ENCODE peak calls at places on chromosomes 11 and 22, in eight cellular contexts. I, S, K, Q, W, D, R and Z are unnamed samples.

GRCh38 chr22:30649430-30650007 is 13.9 kb downstream of the SLC35E4 start:
- DNase-seq in I (peak), S (peak), K (no peak), Q (peak), W (peak), D (peak), R (peak), Z (no peak)

GRCh38 chr11:114916406-114916805 is 238.1 kb downstream of the NXPE2 start:
- DNase-seq in I (no peak), S (no peak), K (no peak), Q (no peak), W (no peak), D (no peak), R (no peak), Z (no peak)

GRCh38 chr22:17369553-17370035 is 334 bp downstream of the CECR2 start:
- DNase-seq in I (peak), S (no peak), K (no peak), Q (peak), W (peak), D (peak), R (no peak), Z (no peak)

GRCh38 chr11:44286268-44286880 is 23.6 kb downstream of the ALX4 start:
- DNase-seq in I (peak), S (peak), K (no peak), Q (peak), W (no peak), D (peak), R (peak), Z (no peak)

GRCh38 chr22:19892249-19892879 is 37.7 kb upstream of the GNB1L start:
- DNase-seq in I (no peak), S (no peak), K (no peak), Q (no peak), W (peak), D (peak), R (no peak), Z (no peak)

GRCh38 chr11:69074375-69074774 is 25.6 kb downstream of the TPCN2 start:
- DNase-seq in I (no peak), S (no peak), K (no peak), Q (no peak), W (no peak), D (no peak), R (no peak), Z (no peak)

GRCh38 chr11:105619556-105619955 is 9.7 kb downstream of the GRIA4 start:
- DNase-seq in I (no peak), S (no peak), K (no peak), Q (no peak), W (no peak), D (no peak), R (no peak), Z (no peak)

GRCh38 chr11:71336996-71337772 is 84.8 kb upstream of the SHANK2 start:
- DNase-seq in I (no peak), S (no peak), K (no peak), Q (no peak), W (peak), D (no peak), R (no peak), Z (no peak)

GRCh38 chr11:105609832-105610781 is at the start of gene GRIA4:
- DNase-seq in I (peak), S (no peak), K (peak), Q (peak), W (peak), D (peak), R (peak), Z (no peak)

GRCh38 chr22:22753526-22754267 is 109.3 kb downstream of the GGTLC2 start:
- DNase-seq in I (peak), S (no peak), K (no peak), Q (peak), W (peak), D (peak), R (no peak), Z (no peak)

GRCh38 chr22:38951734-38952133 is 5.7 kb upstream of the APOBEC3A start:
- DNase-seq in I (peak), S (no peak), K (no peak), Q (peak), W (no peak), D (no peak), R (no peak), Z (no peak)

GRCh38 chr22:28072066-28072465 is 153.0 kb upstream of the PITPNB start:
- DNase-seq in I (no peak), S (no peak), K (no peak), Q (no peak), W (no peak), D (no peak), R (peak), Z (no peak)

GRCh38 chr11:46408407-46408986 is 16.9 kb upstream of the CHRM4 start:
- DNase-seq in I (no peak), S (no peak), K (no peak), Q (no peak), W (peak), D (no peak), R (no peak), Z (no peak)

GRCh38 chr11:96335389-96335788 is 7.6 kb downstream of the MAML2 start:
- DNase-seq in I (no peak), S (no peak), K (no peak), Q (no peak), W (no peak), D (peak), R (no peak), Z (no peak)

DNA sequence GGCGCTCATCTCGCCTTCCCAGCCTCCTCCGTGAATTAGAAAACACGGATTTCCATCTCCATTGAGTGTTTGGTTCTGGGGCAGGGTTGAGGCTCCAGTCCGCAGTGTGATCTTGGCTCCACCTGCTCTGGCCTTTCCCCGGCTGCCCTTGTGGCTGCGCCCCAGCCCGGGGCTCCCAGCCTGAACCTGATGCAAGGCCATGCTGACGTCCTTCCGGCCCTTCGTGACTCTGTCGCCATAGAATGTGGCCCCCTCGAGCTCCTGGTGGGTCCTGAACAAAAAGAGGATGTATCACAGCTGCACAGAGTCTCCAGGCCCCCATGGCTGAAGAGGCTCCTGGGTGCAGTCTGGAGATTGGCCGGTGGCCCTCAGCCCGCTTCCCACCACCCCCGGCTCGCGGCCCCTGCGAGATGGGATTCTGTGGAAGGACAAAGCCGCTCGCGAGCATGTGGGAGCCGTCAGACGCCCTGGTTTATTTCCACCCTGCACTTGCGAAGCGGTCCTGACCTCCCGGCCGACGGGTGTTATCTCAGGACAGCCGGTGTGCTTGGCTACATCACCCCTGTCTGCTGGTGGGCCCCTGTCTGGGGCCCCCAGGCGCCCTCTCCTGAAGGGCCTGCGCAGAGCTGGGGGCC is 1214.0 kb downstream of the BRD1 start:
- DNase-seq in I (no peak), S (no peak), K (no peak), Q (no peak), W (no peak), D (no peak), R (no peak), Z (no peak)
- TF ChIP-seq CTCF in I (no peak), S (no peak), K (no peak), Q (no peak), W (no peak), D (no peak), R (no peak), Z (no peak)

GRCh38 chr11:117579148-117579547 is 217.9 kb downstream of the DSCAML1 start:
- DNase-seq in I (peak), S (no peak), K (no peak), Q (no peak), W (no peak), D (no peak), R (no peak), Z (no peak)
- H3K4me3 ChIP-seq in I (no peak), S (no peak), K (no peak), Q (no peak), W (no peak), D (no peak), R (no peak), Z (no peak)

GRCh38 chr22:49600891-49601431 is 226.7 kb downstream of the BRD1 start:
- DNase-seq in I (peak), S (no peak), K (no peak), Q (no peak), W (no peak), D (no peak), R (no peak), Z (no peak)
- TF ChIP-seq CTCF in I (no peak), S (no peak), K (no peak), Q (no peak), W (no peak), D (no peak), R (no peak), Z (no peak)

DNA sequence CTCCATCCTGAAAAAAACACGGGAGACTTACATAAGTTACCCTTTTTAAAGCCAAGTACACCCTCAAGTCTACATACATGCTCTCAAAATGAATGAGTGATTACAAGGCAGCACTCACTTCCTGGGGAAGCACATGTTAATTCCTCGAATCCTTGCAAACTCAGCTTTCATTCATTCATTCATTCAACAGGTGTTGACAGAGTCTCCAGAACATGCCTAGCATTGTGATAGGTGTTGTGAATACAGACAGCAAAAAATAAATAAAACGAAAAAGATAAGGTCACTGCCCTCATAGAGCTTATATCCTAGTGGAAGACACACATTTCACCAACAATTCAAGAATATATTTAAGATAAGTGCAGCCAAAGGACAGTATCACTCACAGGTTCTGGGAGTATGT is 19.7 kb downstream of the MPPED2 start:
- DNase-seq in I (no peak), S (no peak), K (no peak), Q (no peak), W (no peak), D (no peak), R (no peak), Z (no peak)
- H3K4me3 ChIP-seq in I (no peak), S (no peak), K (no peak), Q (no peak), W (no peak), D (no peak), R (no peak), Z (no peak)

DNA sequence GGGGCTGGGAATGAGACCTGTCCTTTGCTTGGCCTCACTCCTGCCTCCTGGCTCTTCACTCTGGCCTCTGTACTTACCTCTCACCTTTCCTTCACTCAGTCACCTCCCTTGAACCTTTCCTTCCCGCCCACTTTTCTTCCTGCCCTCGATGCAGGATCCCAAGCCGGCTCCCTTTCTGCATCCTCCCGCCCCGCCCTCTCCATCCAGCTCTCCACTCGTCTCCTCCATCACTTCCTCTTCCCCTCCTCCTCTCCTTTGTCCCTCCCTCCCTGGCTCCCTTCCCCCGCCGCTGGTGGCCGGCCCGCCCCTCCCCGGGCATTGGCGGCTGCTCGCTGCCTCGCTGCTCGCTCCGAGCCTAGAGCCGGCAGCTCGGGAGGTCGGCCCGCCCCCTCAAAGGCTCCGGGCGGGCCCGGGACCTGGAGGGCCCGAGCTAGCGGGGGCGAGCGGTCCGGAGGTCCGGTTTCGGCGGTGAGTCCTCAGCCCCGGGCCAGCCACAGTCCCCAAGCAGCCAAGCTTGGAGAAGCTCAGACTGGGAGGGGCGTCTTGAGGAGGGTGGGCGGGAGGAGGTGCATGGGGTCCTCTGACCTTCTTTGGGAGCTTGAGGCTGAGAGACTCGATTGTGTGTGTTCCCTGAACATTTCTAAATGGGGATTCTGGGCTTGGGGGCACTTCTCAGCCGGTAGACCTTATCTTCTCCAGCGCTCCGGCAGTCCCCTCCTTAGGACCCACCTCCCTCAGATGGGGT is 13.8 kb downstream of the PHLDB1 start:
- DNase-seq in I (peak), S (peak), K (peak), Q (peak), W (peak), D (peak), R (peak), Z (peak)
- TF ChIP-seq CTCF in I (no peak), S (no peak), K (no peak), Q (no peak), W (no peak), D (no peak), R (no peak), Z (no peak)

GRCh38 chr11:64713781-64714363 is 9.1 kb downstream of the NRXN2 start:
- DNase-seq in I (no peak), S (no peak), K (no peak), Q (no peak), W (no peak), D (no peak), R (no peak), Z (no peak)
- H3K4me3 ChIP-seq in I (no peak), S (no peak), K (no peak), Q (no peak), W (no peak), D (no peak), R (no peak), Z (no peak)

DNA sequence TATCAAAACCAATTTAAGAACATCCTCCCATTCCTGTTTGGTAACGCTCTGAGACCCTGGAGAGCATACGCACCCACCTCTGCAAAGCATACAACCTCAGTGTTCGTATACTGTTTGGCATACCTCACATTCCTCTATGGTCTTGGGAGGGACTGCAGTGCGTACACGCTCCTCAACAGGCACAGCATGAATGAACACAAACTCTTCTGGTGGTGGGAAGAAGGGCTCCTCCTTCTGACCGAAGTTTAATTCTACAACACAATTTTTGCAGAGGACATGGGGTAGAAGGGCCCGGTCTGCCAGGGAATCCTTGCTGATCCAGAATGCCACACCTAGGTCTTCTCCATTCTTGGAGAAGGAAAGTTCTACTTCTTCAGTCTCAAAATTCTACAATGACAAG is 5.3 kb downstream of the HNRNPUL2 start:
- DNase-seq in I (no peak), S (no peak), K (no peak), Q (no peak), W (no peak), D (peak), R (no peak), Z (peak)
- TF ChIP-seq CTCF in I (no peak), S (no peak), K (no peak), Q (no peak), W (no peak), D (no peak), R (no peak), Z (peak)